ENCODE peak calls at places on chromosomes 6 and 20, in five cellular contexts. Z is suprapubic skin; R is upper lobe of right lung; Y is CD8-positive, alpha-beta T cell; S is IMR-90. I is an unnamed sample.

GRCh38 chr20:44861547-44862006 is 23.9 kb upstream of the YWHAB start:
- DNase-seq in Z (peak; percentile 61), R (no peak), Y (no peak), S (peak; percentile 18), I (peak; percentile 89)

GRCh38 chr20:54355631-54356280 is 119.6 kb upstream of the DOK5 start:
- DNase-seq in Z (no peak), R (no peak), Y (no peak), S (peak; percentile 50), I (no peak)

GRCh38 chr20:5886788-5887187 is 63.5 kb downstream of the TRMT6 start:
- DNase-seq in Z (no peak), R (no peak), Y (no peak), S (no peak), I (no peak)

GRCh38 chr6:154909821-154910220 is 85.3 kb upstream of the TIAM2 start:
- DNase-seq in Z (no peak), R (no peak), Y (no peak), S (peak; percentile 25), I (no peak)

GRCh38 chr6:28553986-28554881 is 28.6 kb downstream of the GPX5 start:
- DNase-seq in Z (no peak), R (no peak), Y (no peak), S (no peak), I (no peak)

GRCh38 chr20:61589055-61589385 is 337.0 kb downstream of the CDH4 start:
- DNase-seq in Z (no peak), R (no peak), Y (no peak), S (peak; percentile 90), I (no peak)

GRCh38 chr6:116482780-116483179 is 21.6 kb downstream of the CALHM6 start:
- DNase-seq in Z (no peak), R (no peak), Y (no peak), S (no peak), I (no peak)

GRCh38 chr6:122610690-122611455 is 668 bp downstream of the PKIB start:
- DNase-seq in Z (peak; percentile 71), R (peak; percentile 74), Y (no peak), S (no peak), I (no peak)

GRCh38 chr20:38685853-38686473 is 38.3 kb upstream of the SLC32A1 start:
- DNase-seq in Z (no peak), R (peak; percentile 77), Y (no peak), S (peak; percentile 44), I (no peak)

GRCh38 chr6:150008588-150008987 is 16.7 kb downstream of the RAET1L start:
- DNase-seq in Z (peak; percentile 66), R (no peak), Y (no peak), S (no peak), I (peak; percentile 94)

DNA sequence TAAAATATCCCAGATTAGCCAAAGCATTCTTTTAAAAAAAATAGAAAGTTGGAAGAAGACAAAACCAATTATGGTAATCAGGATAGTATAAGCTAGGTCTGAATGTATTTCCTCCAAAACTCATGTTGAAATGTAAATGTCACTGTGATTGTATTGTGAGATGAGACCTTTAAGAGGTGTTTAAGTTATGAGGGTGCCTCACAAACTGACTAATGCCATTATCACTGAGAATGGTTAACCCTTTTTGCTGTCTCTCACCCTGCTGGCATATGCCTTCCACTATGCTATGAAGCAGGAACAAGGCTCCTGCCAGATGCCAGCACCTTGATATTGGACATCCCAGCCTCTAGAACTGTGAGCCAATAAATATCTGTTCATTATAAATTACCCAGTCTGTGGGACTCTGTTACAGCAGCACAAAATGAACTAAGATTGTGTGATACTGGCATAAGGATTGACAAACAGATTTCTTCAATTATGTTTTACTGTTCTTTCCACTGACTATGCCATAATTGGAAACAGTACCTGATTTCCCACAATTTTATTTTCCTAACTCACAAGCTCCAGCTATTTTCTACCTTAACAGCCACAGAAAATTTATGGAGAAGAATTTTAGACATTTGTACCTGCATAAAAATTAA is 63.8 kb downstream of the IBTK start:
- DNase-seq in Z (no peak), R (no peak), Y (no peak), S (no peak), I (no peak)
- TF ChIP-seq CTCF in Z (no peak), R (no peak), Y (no peak), S (no peak), I (no peak)

GRCh38 chr20:17593902-17594301 is 24.0 kb downstream of the DSTN start:
- DNase-seq in Z (no peak), R (no peak), Y (no peak), S (no peak), I (no peak)

GRCh38 chr20:17587831-17588230 is 18.0 kb downstream of the DSTN start:
- DNase-seq in Z (no peak), R (no peak), Y (no peak), S (no peak), I (no peak)

GRCh38 chr20:17589161-17589834 is 19.4 kb downstream of the DSTN start:
- DNase-seq in Z (no peak), R (no peak), Y (no peak), S (no peak), I (no peak)

GRCh38 chr20:17587148-17587547 is 17.3 kb downstream of the DSTN start:
- DNase-seq in Z (no peak), R (no peak), Y (no peak), S (no peak), I (no peak)

GRCh38 chr20:17590245-17590644 is 20.4 kb downstream of the DSTN start:
- DNase-seq in Z (no peak), R (no peak), Y (no peak), S (no peak), I (no peak)
- H3K4me3 ChIP-seq in Z (no peak overlapping the region), R (no peak overlapping the region), Y (no peak overlapping the region), S (no peak overlapping the region), I (no peak overlapping the region)

GRCh38 chr6:157021267-157022021 is 244.3 kb downstream of the ARID1B start:
- DNase-seq in Z (peak; percentile 95), R (peak; percentile 96), Y (peak; percentile 75), S (peak; percentile 81), I (peak; percentile 95)

GRCh38 chr6:157019733-157020132 is 242.6 kb downstream of the ARID1B start:
- DNase-seq in Z (no peak), R (no peak), Y (no peak), S (peak; percentile 26), I (no peak)

GRCh38 chr6:157020398-157021266 is 243.5 kb downstream of the ARID1B start:
- DNase-seq in Z (no peak), R (peak; percentile 79), Y (peak; percentile 32), S (peak; percentile 67), I (no peak)

GRCh38 chr6:157023958-157024357 is 246.8 kb downstream of the ARID1B start:
- DNase-seq in Z (no peak), R (no peak), Y (no peak), S (peak; percentile 83), I (no peak)

GRCh38 chr6:157022022-157022740 is 245.0 kb downstream of the ARID1B start:
- DNase-seq in Z (peak; percentile 91), R (peak; percentile 93), Y (peak; percentile 74), S (peak; percentile 90), I (peak; percentile 97)
- H3K4me1 ChIP-seq in Z (peaks cover 42% of the 10 kb centered on the region), R (peaks cover 32% of the 10 kb centered on the region), Y (peaks cover 8% of the 10 kb centered on the region), S (peaks cover 12% of the 10 kb centered on the region), I (peaks cover 55% of the 10 kb centered on the region)

DNA sequence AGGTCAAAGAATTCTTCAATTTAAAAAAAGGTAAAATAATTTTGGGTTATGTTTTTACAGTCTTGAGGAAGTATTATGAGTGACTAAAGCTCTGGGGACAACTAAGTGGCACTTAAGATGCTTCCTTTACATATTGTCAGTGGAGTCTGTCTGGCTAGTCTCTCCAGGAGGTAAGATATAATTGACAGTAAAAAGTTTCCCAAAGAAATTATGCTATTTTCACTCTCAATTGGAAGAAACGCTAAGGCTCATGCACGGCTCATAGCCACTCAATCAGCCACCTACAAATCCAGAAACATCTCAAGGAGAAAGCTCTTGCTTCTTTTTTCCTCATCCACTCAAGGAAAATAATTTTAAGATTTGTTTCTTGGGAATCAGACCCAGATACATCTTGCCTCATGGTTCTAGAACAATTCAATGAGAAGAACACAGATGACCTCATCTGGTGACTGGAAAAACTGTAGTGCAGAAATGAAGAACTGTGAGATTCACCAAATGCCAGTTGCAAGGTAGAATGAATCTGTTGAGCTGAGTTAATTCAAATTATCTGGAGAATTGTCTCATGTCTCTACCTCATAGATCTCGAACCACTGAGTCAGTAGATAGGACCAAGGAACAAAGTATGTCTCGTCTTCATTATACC is 252.9 kb downstream of the TPBG start:
- DNase-seq in Z (no peak), R (no peak), Y (no peak), S (peak; percentile 2), I (no peak)
- TF ChIP-seq CTCF in Z (no peak), R (no peak), Y (no peak), S (peak; percentile 26), I (no peak)

GRCh38 chr20:366042-366718 is 14.4 kb upstream of the TRIB3 start:
- DNase-seq in Z (no peak), R (no peak), Y (no peak), S (no peak), I (no peak)
- H3K4me3 ChIP-seq in Z (no peak overlapping the region), R (no peak overlapping the region), Y (no peak overlapping the region), S (no peak overlapping the region), I (no peak overlapping the region)

GRCh38 chr20:573414-574296 is 30.1 kb upstream of the CSNK2A1 start:
- DNase-seq in Z (no peak), R (no peak), Y (no peak), S (no peak), I (no peak)

GRCh38 chr20:572752-573151 is 29.2 kb upstream of the CSNK2A1 start:
- DNase-seq in Z (no peak), R (no peak), Y (no peak), S (no peak), I (no peak)

GRCh38 chr20:574297-574942 is 30.8 kb upstream of the CSNK2A1 start:
- DNase-seq in Z (no peak), R (no peak), Y (no peak), S (no peak), I (no peak)

GRCh38 chr20:568865-569415 is 25.4 kb upstream of the CSNK2A1 start:
- DNase-seq in Z (no peak), R (no peak), Y (no peak), S (no peak), I (no peak)

GRCh38 chr20:571754-572331 is 28.3 kb upstream of the CSNK2A1 start:
- DNase-seq in Z (peak; percentile 68), R (peak; percentile 74), Y (no peak), S (no peak), I (no peak)
- H3K4me1 ChIP-seq in Z (peaks cover 11% of the 10 kb centered on the region), R (peaks cover 12% of the 10 kb centered on the region), Y (no peaks in the 10 kb centered on the region), S (no peaks in the 10 kb centered on the region), I (peaks cover 17% of the 10 kb centered on the region)

GRCh38 chr6:15751721-15752350 is 89.0 kb upstream of the DTNBP1 start:
- DNase-seq in Z (no peak), R (no peak), Y (no peak), S (no peak), I (no peak)

GRCh38 chr6:15755555-15755954 is 92.7 kb upstream of the DTNBP1 start:
- DNase-seq in Z (no peak), R (no peak), Y (no peak), S (peak; percentile 9), I (no peak)

GRCh38 chr6:15754035-15754705 is 91.3 kb upstream of the DTNBP1 start:
- DNase-seq in Z (no peak), R (no peak), Y (no peak), S (peak; percentile 42), I (no peak)

GRCh38 chr6:15754706-15755079 is 91.9 kb upstream of the DTNBP1 start:
- DNase-seq in Z (no peak), R (no peak), Y (no peak), S (no peak), I (no peak)

DNA sequence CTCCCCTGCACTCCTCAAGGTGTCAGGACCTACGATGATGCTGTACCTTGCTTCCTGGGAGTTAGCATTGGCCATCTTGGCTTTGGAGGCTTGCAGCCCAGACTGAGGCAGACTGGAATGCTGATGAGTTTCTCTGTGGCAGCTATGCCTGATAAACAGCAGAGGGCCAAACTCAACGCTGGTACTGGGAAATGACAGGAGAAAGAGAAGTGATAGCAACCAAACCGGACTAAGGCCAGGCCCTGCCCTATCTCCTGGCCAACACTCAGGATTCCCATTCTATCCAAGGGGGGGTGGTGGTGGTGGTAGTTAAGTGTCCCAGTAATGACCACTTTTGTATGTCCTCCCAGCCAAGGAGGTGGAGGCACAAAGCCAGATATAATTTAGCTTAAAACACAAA is 90.0 kb upstream of the DTNBP1 start:
- DNase-seq in Z (no peak), R (no peak), Y (no peak), S (no peak), I (no peak)
- TF ChIP-seq CTCF in Z (no peak), R (no peak), Y (no peak), S (no peak), I (no peak)

I was measured in vagina.